ENCODE peak calls at places on chromosomes 2 and 18, in seven cellular contexts. J, Q, P, W, R, X and V are unnamed samples.

GRCh38 chr2:229875549-229875948 is 46.3 kb downstream of the TRIP12 start:
- DNase-seq in P (no peak), R (no peak), W (no peak), J (no peak), X (no peak), Q (no peak), V (no peak)

GRCh38 chr18:46393230-46393629 is 263.8 kb downstream of the LOXHD1 start:
- DNase-seq in J (no peak), Q (no peak), W (peak; percentile 52), X (no peak), P (no peak), R (no peak), V (no peak)

GRCh38 chr18:63363951-63364350 is 3.1 kb downstream of the KDSR start:
- DNase-seq in Q (no peak), P (no peak), J (no peak), W (no peak), X (no peak), R (no peak), V (no peak)

GRCh38 chr2:11667194-11667593 is 2.8 kb downstream of the NTSR2 start:
- DNase-seq in W (no peak), R (no peak), X (no peak), Q (no peak), J (no peak), P (no peak), V (no peak)

GRCh38 chr2:65554765-65555561 is 122.6 kb upstream of the SPRED2 start:
- DNase-seq in P (no peak), W (no peak), R (no peak), X (no peak), Q (no peak), J (no peak), V (no peak)

GRCh38 chr2:219002395-219003266 is 9.4 kb upstream of the CRYBA2 start:
- DNase-seq in X (peak; percentile 90), Q (peak; percentile 87), P (no peak), R (peak; percentile 86), J (peak; percentile 60), W (peak; percentile 82), V (no peak)

GRCh38 chr2:128402921-128403670 is 84.4 kb upstream of the HS6ST1 start:
- DNase-seq in J (no peak), R (no peak), W (no peak), Q (no peak), X (peak; percentile 31), P (peak; percentile 26), V (no peak)

GRCh38 chr2:4053769-4054493 is 350.6 kb downstream of the DCDC2C start:
- DNase-seq in Q (no peak), R (no peak), P (no peak), W (no peak), X (no peak), J (no peak), V (no peak)

GRCh38 chr2:172233947-172234715 is 131.4 kb upstream of the DLX2 start:
- DNase-seq in P (no peak), X (no peak), Q (no peak), W (no peak), R (no peak), J (no peak), V (no peak)

GRCh38 chr2:233832869-233833812 is 21.2 kb downstream of the HJURP start:
- DNase-seq in X (peak; percentile 62), R (no peak), Q (peak; percentile 18), W (peak; percentile 59), J (peak; percentile 7), P (no peak), V (no peak)

GRCh38 chr2:128577141-128577930 is 258.7 kb upstream of the HS6ST1 start:
- DNase-seq in Q (no peak), J (no peak), P (no peak), W (peak; percentile 19), X (peak; percentile 15), R (no peak), V (no peak)

GRCh38 chr2:214127178-214127970 is 283.5 kb upstream of the VWC2L start:
- DNase-seq in W (no peak), X (no peak), R (no peak), Q (no peak), P (peak; percentile 60), J (no peak), V (no peak)

GRCh38 chr2:56185101-56185581 is 1.4 kb downstream of the CCDC85A start:
- DNase-seq in X (peak; percentile 65), W (no peak), R (peak; percentile 41), J (no peak), Q (no peak), P (peak; percentile 63), V (no peak)

GRCh38 chr2:200649724-200650123 is 63.9 kb downstream of the AOX1 start:
- DNase-seq in W (no peak), Q (no peak), P (no peak), R (no peak), J (no peak), X (no peak), V (no peak)

GRCh38 chr2:216739035-216739434 is 43.7 kb upstream of the IGFBP5 start:
- DNase-seq in W (no peak), J (no peak), P (no peak), R (no peak), Q (no peak), X (no peak), V (no peak)

GRCh38 chr2:95351080-95351915 is 51.2 kb upstream of the FAHD2A start:
- DNase-seq in Q (no peak), P (peak; percentile 23), R (peak; percentile 4), W (peak; percentile 42), J (no peak), X (peak; percentile 40), V (no peak)

GRCh38 chr18:53254265-53254664 is 914.3 kb downstream of the DCC start:
- DNase-seq in R (no peak), W (no peak), J (no peak), Q (no peak), P (no peak), X (no peak), V (no peak)

GRCh38 chr2:97354576-97354975 is 235.1 kb downstream of the ANKRD36B start:
- DNase-seq in P (no peak), Q (no peak), X (no peak), W (no peak), J (no peak), R (no peak), V (no peak)

GRCh38 chr2:74458957-74459290 is 686 bp downstream of the WBP1 start:
- DNase-seq in R (no peak), W (no peak), P (no peak), J (no peak), Q (no peak), X (no peak), V (no peak)

GRCh38 chr2:147792966-147793617 is 51.7 kb upstream of the ACVR2A start:
- DNase-seq in Q (no peak), X (no peak), P (no peak), W (no peak), R (no peak), J (no peak), V (no peak)

GRCh38 chr18:58378980-58379379 is 249.9 kb downstream of the ALPK2 start:
- DNase-seq in P (no peak), Q (no peak), X (no peak), R (no peak), J (no peak), W (no peak), V (no peak)

GRCh38 chr2:141618457-141618856 is 512.4 kb downstream of the LRP1B start:
- DNase-seq in J (no peak), W (no peak), R (no peak), P (no peak), X (no peak), Q (no peak), V (no peak)

GRCh38 chr2:3357926-3358325 is 19.7 kb downstream of the EIPR1 start:
- DNase-seq in P (no peak), W (no peak), X (no peak), Q (no peak), J (no peak), R (no peak), V (no peak)

GRCh38 chr18:57446322-57446721 is 11.1 kb downstream of the ONECUT2 start:
- DNase-seq in X (no peak), Q (no peak), R (no peak), W (no peak), P (no peak), J (no peak), V (no peak)

GRCh38 chr2:232523682-232524597 is 2.0 kb upstream of the CHRND start:
- DNase-seq in X (no peak), R (no peak), W (no peak), P (peak; percentile 84), Q (peak; percentile 20), J (no peak), V (no peak)

GRCh38 chr2:63893163-63893562 is 51.5 kb downstream of the UGP2 start:
- DNase-seq in Q (no peak), R (no peak), X (no peak), J (no peak), W (no peak), P (no peak), V (no peak)

GRCh38 chr2:126720647-126721046 is 64.7 kb downstream of the GYPC start:
- DNase-seq in Q (no peak), X (no peak), R (no peak), W (no peak), J (no peak), P (no peak), V (no peak)

DNA sequence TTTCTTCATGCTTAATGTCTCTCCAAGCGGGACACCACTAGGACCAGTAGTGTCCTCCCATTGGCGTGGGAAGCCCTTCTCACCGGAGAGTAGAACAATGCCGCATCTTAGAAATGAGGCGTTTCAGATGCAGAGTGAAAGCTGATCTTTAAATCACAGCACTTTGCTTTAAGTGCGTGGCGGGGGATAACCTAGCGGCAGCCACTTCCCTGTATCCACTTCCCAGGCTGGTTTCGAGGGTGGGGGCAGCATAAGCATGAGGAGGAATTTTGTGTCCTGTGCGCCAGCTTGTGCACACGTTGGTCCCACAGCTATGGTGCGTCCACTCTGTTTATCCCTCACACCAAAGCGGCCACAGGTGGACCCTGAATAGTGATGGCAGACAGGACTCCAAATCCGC is 63.1 kb downstream of the MBP start:
- DNase-seq in J (no peak), X (no peak), W (no peak), R (no peak), P (no peak), Q (no peak), V (no peak)
- H3K4me1 ChIP-seq in J (peaks cover 45% of the 10 kb centered on the region), X (peaks cover 86% of the 10 kb centered on the region), W (peaks cover 8% of the 10 kb centered on the region), R (peaks cover under 1% of the 10 kb centered on the region), P (peaks cover 60% of the 10 kb centered on the region), Q (peaks cover 20% of the 10 kb centered on the region), V (peaks cover 90% of the 10 kb centered on the region)

GRCh38 chr2:46064396-46064795 is 232.8 kb upstream of the EPAS1 start:
- DNase-seq in J (no peak), R (no peak), Q (no peak), W (no peak), X (no peak), P (no peak), V (no peak)
- H3K27ac ChIP-seq in J (no peak overlapping the region), R (no peak overlapping the region), Q (no peak overlapping the region), W (no peak overlapping the region), X (no peak overlapping the region), P (no peak overlapping the region), V (no peak overlapping the region)

DNA sequence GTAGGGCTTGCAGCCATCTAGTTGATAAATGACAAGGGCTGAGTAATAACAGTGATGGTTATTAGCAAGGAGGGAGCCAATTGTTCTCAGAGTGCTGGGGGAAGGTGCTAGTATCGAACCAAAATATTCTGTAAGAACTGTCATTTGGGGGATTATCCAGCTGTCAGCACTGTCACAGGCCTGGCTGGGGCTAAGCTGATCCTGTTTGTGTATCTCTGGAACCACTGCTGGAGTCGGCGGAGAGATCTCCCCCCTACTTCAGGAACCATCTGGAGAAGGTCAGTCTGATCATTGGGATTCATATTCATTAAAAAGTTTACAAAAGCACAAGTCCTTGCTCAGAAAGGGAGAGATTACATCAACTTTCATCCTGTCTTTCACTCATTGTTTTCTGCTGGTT is 113.7 kb upstream of the THSD7B start:
- DNase-seq in P (no peak), R (no peak), J (no peak), Q (no peak), X (no peak), W (no peak), V (no peak)
- H3K4me1 ChIP-seq in P (no peaks in the 10 kb centered on the region), R (no peaks in the 10 kb centered on the region), J (no peaks in the 10 kb centered on the region), Q (no peaks in the 10 kb centered on the region), X (peaks cover 7% of the 10 kb centered on the region), W (no peaks in the 10 kb centered on the region), V (no peaks in the 10 kb centered on the region)

GRCh38 chr2:48357351-48357750 is 172.6 kb upstream of the STON1 start:
- DNase-seq in P (no peak), X (no peak), J (no peak), R (no peak), W (no peak), Q (no peak), V (no peak)
- H3K27ac ChIP-seq in P (no peak overlapping the region), X (no peak overlapping the region), J (no peak overlapping the region), R (no peak overlapping the region), W (no peak overlapping the region), Q (peak overlapping the region; percentile 35), V (no peak overlapping the region)